ENCODE peak calls at places on chromosome 13, in four cellular contexts. E, V, F and R are unnamed samples.

GRCh38 chr13:50125306-50125555 is 110.0 kb downstream of the KCNRG start:
- DNase-seq in E (no peak), V (no peak), F (no peak), R (no peak)

GRCh38 chr13:42820450-42820849 is 39.1 kb downstream of the FAM216B start:
- DNase-seq in E (no peak), V (no peak), F (no peak), R (no peak)

GRCh38 chr13:86882835-86883234 is 788.3 kb upstream of the SLITRK5 start:
- DNase-seq in E (peak; percentile 7), V (no peak), F (no peak), R (no peak)

GRCh38 chr13:80562423-80562822 is 221.5 kb upstream of the SPRY2 start:
- DNase-seq in E (no peak), V (no peak), F (no peak), R (no peak)

GRCh38 chr13:60335531-60335930 is 61.5 kb upstream of the TDRD3 start:
- DNase-seq in E (peak; percentile 3), V (no peak), F (no peak), R (no peak)

GRCh38 chr13:60431108-60431700 is 34.2 kb downstream of the TDRD3 start:
- DNase-seq in E (peak; percentile 47), V (peak; percentile 61), F (no peak), R (peak; percentile 36)

GRCh38 chr13:113592571-113592970 is 8.0 kb downstream of the TFDP1 start:
- DNase-seq in E (no peak), V (no peak), F (no peak), R (peak; percentile 14)

GRCh38 chr13:109666656-109667448 is 119.5 kb downstream of the IRS2 start:
- DNase-seq in E (no peak), V (no peak), F (no peak), R (peak; percentile 53)

GRCh38 chr13:112697756-112698655 is 8.2 kb downstream of the ATP11A start:
- DNase-seq in E (peak; percentile 53), V (no peak), F (no peak), R (no peak)

GRCh38 chr13:101915755-101916107 is 463.3 kb downstream of the ITGBL1 start:
- DNase-seq in E (no peak), V (no peak), F (no peak), R (no peak)

GRCh38 chr13:90800082-90800746 is 547.3 kb upstream of the MIR17HG start:
- DNase-seq in E (no peak), V (no peak), F (no peak), R (peak; percentile 59)

GRCh38 chr13:20161275-20161950 is 561 bp upstream of the GJA3 start:
- DNase-seq in E (no peak), V (no peak), F (peak; percentile 61), R (peak; percentile 43)

GRCh38 chr13:40388617-40389016 is 277.8 kb downstream of the FOXO1 start:
- DNase-seq in E (no peak), V (peak; percentile 70), F (no peak), R (no peak)

GRCh38 chr13:40387775-40388174 is 278.7 kb downstream of the FOXO1 start:
- DNase-seq in E (no peak), V (no peak), F (no peak), R (no peak)

GRCh38 chr13:40390290-40391008 is 276.0 kb downstream of the FOXO1 start:
- DNase-seq in E (no peak), V (no peak), F (no peak), R (no peak)

GRCh38 chr13:40386586-40386985 is 279.9 kb downstream of the FOXO1 start:
- DNase-seq in E (no peak), V (no peak), F (no peak), R (no peak)

DNA sequence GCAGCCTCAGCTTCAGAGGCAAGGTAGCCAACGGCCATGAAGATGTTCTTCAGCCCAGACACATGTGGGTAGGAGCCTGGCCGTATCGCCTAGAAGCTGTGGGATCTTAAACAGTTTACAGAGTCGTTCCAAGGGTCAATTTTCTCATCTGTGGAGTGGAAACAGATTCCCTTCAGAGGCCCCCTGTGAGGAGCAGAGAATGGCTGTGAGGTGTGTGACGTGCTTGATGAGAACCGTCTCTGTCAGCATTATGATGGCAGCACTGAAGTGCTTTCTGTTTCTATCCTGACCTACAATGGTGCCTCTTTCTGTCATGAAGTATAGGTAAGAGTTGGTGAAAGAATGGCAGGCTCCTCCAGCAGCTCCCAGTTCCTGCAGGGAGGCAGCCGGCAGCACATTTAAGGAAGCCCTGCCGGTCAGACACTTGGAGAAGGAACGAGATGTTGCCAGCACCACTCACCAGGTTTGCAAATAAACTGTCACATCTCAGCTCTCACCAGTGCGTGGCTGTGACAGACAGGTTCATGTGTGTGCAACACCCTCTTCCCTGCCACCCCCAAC is 277.3 kb downstream of the FOXO1 start:
- DNase-seq in E (no peak), V (peak; percentile 4), F (no peak), R (no peak)
- TF ChIP-seq EP300 in E (no peak), V (no peak), F (no peak), R (no peak)

DNA sequence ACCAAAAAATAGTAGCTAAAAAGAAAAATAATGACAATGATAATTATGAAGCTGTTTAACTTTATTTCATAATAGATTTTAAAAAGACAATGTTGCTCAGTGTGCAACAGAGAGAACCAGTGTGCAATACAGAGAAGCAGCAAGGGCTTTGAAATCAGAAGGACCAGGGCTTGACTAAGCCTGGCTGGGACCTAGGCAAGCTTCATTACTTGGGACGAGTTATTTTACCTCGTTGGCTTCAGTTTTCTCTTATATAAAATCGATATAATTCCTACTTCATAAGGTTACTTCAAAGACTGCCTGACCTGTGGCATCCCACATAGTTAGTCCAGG is 56.9 kb downstream of the MBNL2 start:
- DNase-seq in E (no peak), V (no peak), F (no peak), R (no peak)
- TF ChIP-seq TCF12 in E (no peak), V (no peak), F (no peak), R (no peak)

GRCh38 chr13:41007359-41008118 is 11.6 kb downstream of the ELF1 start:
- DNase-seq in E (peak; percentile 48), V (no peak), F (no peak), R (no peak)

GRCh38 chr13:41006296-41006695 is 12.8 kb downstream of the ELF1 start:
- DNase-seq in E (no peak), V (no peak), F (no peak), R (no peak)

GRCh38 chr13:41005709-41006108 is 13.4 kb downstream of the ELF1 start:
- DNase-seq in E (no peak), V (no peak), F (no peak), R (no peak)

GRCh38 chr13:41006951-41007350 is 12.2 kb downstream of the ELF1 start:
- DNase-seq in E (no peak), V (no peak), F (no peak), R (no peak)

DNA sequence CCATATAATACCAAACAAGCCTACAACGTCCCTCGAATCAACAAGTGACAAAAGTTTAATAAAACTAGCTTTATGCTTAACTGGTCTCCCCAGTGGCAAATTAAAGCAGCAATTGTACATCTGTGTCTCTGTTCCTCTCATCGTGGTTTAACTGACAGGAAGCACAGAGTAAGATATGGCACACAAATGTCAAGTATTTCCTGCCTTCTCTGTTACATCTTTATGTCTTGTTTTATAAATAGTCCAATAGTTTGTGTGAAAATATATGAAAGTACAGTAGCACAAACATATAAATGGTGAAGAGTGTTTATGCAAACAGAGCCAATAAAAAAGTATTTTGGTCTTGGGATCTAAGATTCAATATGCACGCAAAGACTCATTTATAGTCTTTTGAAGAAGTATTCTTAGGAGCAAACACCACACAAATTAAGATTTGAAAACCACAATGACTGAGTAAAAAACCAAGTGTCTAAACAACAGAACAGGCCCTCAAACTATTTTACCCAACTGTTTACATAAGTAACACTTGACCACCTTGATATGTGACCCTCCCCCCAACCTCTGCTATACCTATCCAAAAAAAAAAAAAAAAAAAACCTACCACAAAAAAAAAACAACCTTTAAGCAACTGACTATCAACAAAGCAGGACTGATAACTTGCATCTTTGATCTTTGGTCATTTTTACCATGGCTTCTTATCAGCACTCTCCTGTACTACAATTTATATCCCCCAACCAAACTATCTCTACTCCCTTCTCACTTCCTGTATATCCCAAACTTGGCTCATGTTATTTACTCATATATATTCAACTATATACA is 14.0 kb downstream of the ELF1 start:
- DNase-seq in E (no peak), V (peak; percentile 79), F (no peak), R (no peak)
- H3K27ac ChIP-seq in E (peak overlapping the region; percentile 45), V (peak overlapping the region; percentile 78), F (no peak overlapping the region), R (no peak overlapping the region)

DNA sequence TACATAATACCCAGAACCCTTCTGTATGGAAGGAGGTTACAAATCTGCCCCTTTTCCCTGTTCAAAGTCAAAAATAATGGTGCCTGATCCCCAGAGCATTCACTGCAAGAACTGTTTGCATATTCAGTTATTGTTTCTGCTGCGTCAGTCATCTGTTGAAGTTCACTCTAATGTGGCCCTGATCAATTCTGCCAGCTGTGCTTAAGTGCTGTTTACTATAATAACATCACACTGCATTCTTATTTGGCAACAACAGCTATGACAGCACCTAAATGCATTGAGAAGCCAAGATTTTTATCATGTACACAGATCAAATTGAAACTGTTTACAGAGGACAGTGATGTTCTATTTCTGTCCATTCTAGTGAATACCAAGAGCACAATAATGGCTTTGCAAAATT is 115.9 kb downstream of the DACH1 start:
- DNase-seq in E (no peak), V (no peak), F (no peak), R (peak; percentile 43)
- TF ChIP-seq EP300 in E (no peak), V (no peak), F (no peak), R (no peak)

GRCh38 chr13:111385182-111385857 is 64.9 kb downstream of the TEX29 start:
- DNase-seq in E (no peak), V (no peak), F (no peak), R (no peak)

GRCh38 chr13:111389621-111390521 is 69.4 kb downstream of the TEX29 start:
- DNase-seq in E (no peak), V (no peak), F (no peak), R (no peak)

GRCh38 chr13:111387945-111388600 is 67.6 kb downstream of the TEX29 start:
- DNase-seq in E (no peak), V (no peak), F (no peak), R (no peak)

GRCh38 chr13:111388851-111389500 is 68.5 kb downstream of the TEX29 start:
- DNase-seq in E (no peak), V (no peak), F (no peak), R (no peak)

GRCh38 chr13:111387026-111387871 is 66.8 kb downstream of the TEX29 start:
- DNase-seq in E (no peak), V (no peak), F (no peak), R (no peak)
- TF ChIP-seq TCF12 in E (no peak), V (no peak), F (no peak), R (no peak)

GRCh38 chr13:36920612-36921185 is 661 bp upstream of the SMAD9 start:
- DNase-seq in E (no peak), V (no peak), F (no peak), R (no peak)
- H3K27ac ChIP-seq in E (peak overlapping the region; percentile 21), V (no peak overlapping the region), F (no peak overlapping the region), R (peak overlapping the region; percentile 51)

GRCh38 chr13:29883941-29884518 is 33.6 kb upstream of the UBL3 start:
- DNase-seq in E (no peak), V (no peak), F (no peak), R (no peak)
- TF ChIP-seq EP300 in E (no peak), V (no peak), F (no peak), R (no peak)